ENCODE peak calls at places on chromosome 13, in five cellular contexts. V, C, G, W and E are unnamed samples.

GRCh38 chr13:110546389-110546788 is 15.1 kb downstream of the RAB20 start:
- DNase-seq in V (no peak), C (no peak), G (no peak), W (no peak), E (no peak)

GRCh38 chr13:35832551-35832950 is 298.6 kb downstream of the DCLK1 start:
- DNase-seq in V (no peak), C (no peak), G (no peak), W (no peak), E (no peak)

GRCh38 chr13:23086951-23087350 is 93.8 kb upstream of the SGCG start:
- DNase-seq in V (no peak), C (no peak), G (no peak), W (no peak), E (peak; percentile 32)

GRCh38 chr13:103067751-103068563 is 1.7 kb upstream of the SLC10A2 start:
- DNase-seq in V (no peak), C (no peak), G (no peak), W (no peak), E (peak; percentile 41)

GRCh38 chr13:41696163-41697003 is 239.0 kb downstream of the RGCC start:
- DNase-seq in V (peak; percentile 39), C (no peak), G (no peak), W (no peak), E (peak; percentile 85)

GRCh38 chr13:35714096-35714495 is 237.6 kb upstream of the MAB21L1 start:
- DNase-seq in V (no peak), C (no peak), G (no peak), W (no peak), E (peak; percentile 66)

GRCh38 chr13:72504026-72504925 is 223.2 kb downstream of the MZT1 start:
- DNase-seq in V (no peak), C (no peak), G (no peak), W (no peak), E (no peak)

GRCh38 chr13:73388586-73388985 is 329.8 kb downstream of the KLF5 start:
- DNase-seq in V (no peak), C (no peak), G (no peak), W (no peak), E (no peak)

GRCh38 chr13:79398915-79399314 is 7.1 kb downstream of the RBM26 start:
- DNase-seq in V (no peak), C (no peak), G (no peak), W (no peak), E (no peak)

GRCh38 chr13:95709101-95709500 is 32.2 kb downstream of the DNAJC3 start:
- DNase-seq in V (no peak), C (no peak), G (no peak), W (no peak), E (no peak)